ENCODE peak calls at places on chromosome 22, in seven cellular contexts. D, Z, H, G, N, Q and L are unnamed samples.
A peak's percentile ranks its signal among the peaks of the same experiment; 100 is the strongest.

GRCh38 chr22:30423296-30423958 is 2.1 kb upstream of the MTFP1 start:
- DNase-seq in H (no peak), G (no peak), Z (no peak), N (no peak), Q (peak; percentile 86), D (no peak), L (no peak)

GRCh38 chr22:22745225-22746060 is 101.0 kb downstream of the GGTLC2 start:
- DNase-seq in G (no peak), N (no peak), Z (no peak), H (peak; percentile 56), Q (no peak), D (no peak), L (no peak)

GRCh38 chr22:30718938-30719337 is 24.3 kb downstream of the OSBP2 start:
- DNase-seq in Q (no peak), Z (no peak), G (no peak), H (no peak), N (no peak), D (no peak), L (no peak)

GRCh38 chr22:23315341-23315917 is 135.1 kb downstream of the BCR start:
- DNase-seq in G (peak; percentile 41), Q (peak; percentile 69), H (peak; percentile 74), D (no peak), Z (no peak), N (no peak), L (peak; percentile 30)

GRCh38 chr22:24118689-24119384 is 62.5 kb upstream of the SUSD2 start:
- DNase-seq in G (no peak), Q (peak; percentile 84), Z (no peak), H (no peak), D (no peak), N (no peak), L (no peak)

GRCh38 chr22:29095459-29095858 is 22.6 kb downstream of the KREMEN1 start:
- DNase-seq in N (no peak), D (no peak), Z (no peak), Q (no peak), H (no peak), G (no peak), L (no peak)

GRCh38 chr22:21816787-21817496 is 50.5 kb downstream of the MAPK1 start:
- DNase-seq in H (peak; percentile 96), G (no peak), N (peak; percentile 86), D (peak; percentile 75), Z (peak; percentile 67), Q (no peak), L (peak; percentile 88)

GRCh38 chr22:22545084-22545483 is 14.0 kb downstream of the PRAME start:
- DNase-seq in H (no peak), N (no peak), G (no peak), Z (no peak), D (no peak), Q (no peak), L (no peak)

GRCh38 chr22:24181088-24181995 is at the start of gene SUSD2:
- DNase-seq in Q (no peak), N (no peak), D (no peak), H (no peak), Z (no peak), G (no peak), L (no peak)

GRCh38 chr22:47032091-47032943 is 269.9 kb downstream of the TBC1D22A start:
- DNase-seq in Z (no peak), D (no peak), G (no peak), N (no peak), Q (no peak), H (no peak), L (no peak)

GRCh38 chr22:25027959-25028840 is 75.7 kb downstream of the KIAA1671 start:
- DNase-seq in Z (no peak), N (no peak), H (peak; percentile 39), G (no peak), Q (peak; percentile 53), D (no peak), L (no peak)

GRCh38 chr22:32531955-32532818 is 57.6 kb downstream of the FBXO7 start:
- DNase-seq in Q (peak; percentile 95), N (peak; percentile 28), G (peak; percentile 95), Z (peak; percentile 82), H (peak; percentile 65), D (no peak), L (peak; percentile 89)

GRCh38 chr22:21866821-21867527 is 471 bp downstream of the MAPK1 start:
- DNase-seq in H (peak; percentile 30), Z (no peak), G (peak; percentile 22), N (no peak), D (no peak), Q (no peak), L (no peak)

GRCh38 chr22:30290318-30290678 is 993 bp upstream of the CASTOR1 start:
- DNase-seq in H (peak; percentile 33), D (no peak), Z (no peak), Q (no peak), G (no peak), N (no peak), L (no peak)

GRCh38 chr22:37816543-37817180 is 6.5 kb upstream of the GALR3 start:
- DNase-seq in N (no peak), H (no peak), Z (no peak), D (no peak), Q (no peak), G (no peak), L (no peak)

GRCh38 chr22:37820350-37820749 is 2.8 kb upstream of the GALR3 start:
- DNase-seq in N (no peak), Z (no peak), H (no peak), G (no peak), Q (no peak), D (no peak), L (no peak)

GRCh38 chr22:37817705-37818311 is 5.4 kb upstream of the GALR3 start:
- DNase-seq in D (no peak), H (peak; percentile 79), G (peak; percentile 89), N (no peak), Z (no peak), Q (peak; percentile 88), L (peak; percentile 40)

GRCh38 chr22:37818397-37819099 is 4.6 kb upstream of the GALR3 start:
- DNase-seq in H (peak; percentile 60), D (no peak), N (no peak), G (no peak), Z (no peak), Q (peak; percentile 75), L (no peak)

DNA sequence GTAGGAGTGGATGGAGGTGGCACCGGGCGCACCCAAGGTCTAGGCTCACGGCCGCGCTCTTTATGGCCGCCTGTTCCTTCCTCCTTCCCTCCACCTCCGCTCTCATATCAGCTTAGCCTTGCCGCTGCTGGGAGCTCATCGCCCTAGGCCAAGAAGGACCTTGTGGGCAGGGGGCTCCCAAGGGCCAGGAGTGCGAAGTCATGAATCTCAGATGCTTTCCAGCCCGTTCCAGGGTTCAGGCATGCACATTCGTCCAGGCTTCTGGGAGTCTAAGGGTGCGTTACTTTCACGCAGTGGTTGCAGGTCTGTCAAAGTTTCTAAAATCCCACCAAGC is 4.1 kb upstream of the GALR3 start:
- DNase-seq in H (no peak), Q (no peak), N (no peak), G (no peak), D (no peak), Z (no peak), L (no peak)
- H3K4me3 ChIP-seq in H (peak overlapping the region; percentile 13), Q (peak overlapping the region; percentile 27), N (no peak overlapping the region), G (peak overlapping the region; percentile 15), D (peak overlapping the region; percentile 35), Z (peak overlapping the region; percentile 32), L (peak overlapping the region; percentile 19)

DNA sequence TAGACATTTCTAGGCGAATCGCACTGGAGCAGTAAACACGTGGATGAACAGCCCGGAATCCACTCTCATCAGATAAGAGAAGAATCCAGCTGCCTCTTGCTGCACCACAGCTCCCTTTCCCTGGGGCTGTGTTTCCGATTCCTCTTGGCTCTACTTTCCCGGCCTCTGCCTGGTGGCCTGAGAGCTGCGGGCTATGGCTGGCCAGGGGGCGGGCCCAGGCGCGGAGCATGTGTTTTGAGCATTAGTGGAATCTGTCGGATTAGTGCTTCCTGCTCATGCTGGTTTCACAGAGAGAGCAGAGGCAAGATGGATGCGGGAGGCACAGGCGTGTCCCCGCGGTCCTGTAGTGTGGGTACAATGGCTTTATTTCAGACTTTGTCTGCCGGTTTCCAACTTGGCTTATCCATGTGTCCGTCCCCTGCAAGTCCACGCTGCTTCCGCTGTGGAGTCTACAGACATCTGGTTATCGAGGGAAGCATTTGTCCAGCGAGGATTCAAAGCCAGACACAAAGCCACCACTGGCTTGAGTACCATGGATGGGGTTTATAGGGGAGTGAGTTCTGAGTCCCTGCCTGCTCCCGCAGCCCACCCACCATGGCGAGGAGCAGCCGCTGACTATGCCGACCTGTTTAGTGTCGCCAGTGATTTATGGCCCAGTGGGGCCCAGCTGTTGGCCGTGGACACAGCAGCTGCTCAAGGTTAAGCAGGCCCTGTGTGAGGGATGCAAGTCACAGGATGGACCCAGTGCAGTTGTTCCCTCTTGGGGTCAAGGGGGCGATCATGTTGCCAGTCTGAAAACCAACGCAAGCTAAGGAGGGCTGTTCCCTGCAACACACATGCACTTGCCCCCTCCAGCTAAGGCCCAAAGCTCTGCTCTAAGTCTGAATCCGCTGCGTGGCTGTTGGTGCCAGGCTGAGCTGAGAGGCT is 43.3 kb upstream of the EP300 start:
- DNase-seq in Z (peak; percentile 59), D (no peak), N (peak; percentile 28), Q (peak; percentile 81), G (peak; percentile 79), H (peak; percentile 57), L (peak; percentile 57)
- TF ChIP-seq CTCF in Z (no peak), D (no peak), N (no peak), Q (no peak), G (no peak), H (no peak), L (no peak)

GRCh38 chr22:36462475-36462790 is 19.0 kb downstream of the TXN2 start:
- DNase-seq in G (no peak), H (no peak), Z (no peak), D (no peak), N (no peak), Q (no peak), L (no peak)
- H3K4me3 ChIP-seq in G (no peak overlapping the region), H (no peak overlapping the region), Z (no peak overlapping the region), D (no peak overlapping the region), N (no peak overlapping the region), Q (no peak overlapping the region), L (no peak overlapping the region)

GRCh38 chr22:27540247-27540646 is 261.3 kb downstream of the MN1 start:
- DNase-seq in N (no peak), D (no peak), H (no peak), G (no peak), Q (no peak), Z (no peak), L (no peak)
- TF ChIP-seq CTCF in N (no peak), D (no peak), H (no peak), G (no peak), Q (no peak), Z (no peak), L (no peak)

DNA sequence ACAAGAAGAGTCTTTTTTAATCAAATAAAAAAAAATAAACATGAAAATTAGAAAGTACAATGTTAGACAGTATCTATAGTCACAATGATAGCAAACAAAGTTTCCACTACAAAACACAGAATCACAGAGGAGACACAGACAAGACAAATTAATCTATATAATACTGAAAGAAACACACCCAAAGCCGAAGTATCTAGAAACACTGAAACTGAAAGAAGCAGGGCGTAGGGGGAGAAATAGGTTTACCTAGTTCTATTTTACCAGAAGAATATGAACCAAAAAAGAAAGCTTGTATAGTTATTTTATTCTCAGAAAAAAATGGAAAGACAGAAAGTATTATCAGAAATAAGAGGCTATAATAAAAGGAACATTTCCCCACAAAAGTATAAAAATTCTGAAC is 27.1 kb upstream of the NUP50 start:
- DNase-seq in N (no peak), Z (no peak), Q (no peak), G (no peak), H (no peak), D (no peak), L (no peak)
- H3K4me3 ChIP-seq in N (no peak overlapping the region), Z (no peak overlapping the region), Q (no peak overlapping the region), G (no peak overlapping the region), H (no peak overlapping the region), D (no peak overlapping the region), L (no peak overlapping the region)

GRCh38 chr22:19798825-19799224 is 38.2 kb downstream of the TBX1 start:
- DNase-seq in D (no peak), Q (no peak), H (no peak), Z (no peak), G (no peak), N (no peak), L (no peak)
- TF ChIP-seq CTCF in D (no peak), Q (no peak), H (no peak), Z (no peak), G (no peak), N (no peak), L (no peak)